ENCODE peak calls at places on chromosomes 1 and 21, in seven cellular contexts. J is CD4-positive, CD25-positive, alpha-beta regulatory T cell; M is AG09319; V is NCI-H2029; O is omental fat pad; B is Right ventricle myocardium superior; T is ovary. L is an unnamed sample.

GRCh38 chr21:42518216-42518615 is 4.6 kb downstream of the SLC37A1 start:
- DNase-seq in B (no peak), O (no peak), V (no peak), T (no peak), J (no peak), M (no peak), L (no peak)

GRCh38 chr1:15272009-15272781 is 25.2 kb downstream of the FHAD1 start:
- DNase-seq in B (peak; percentile 57), M (peak; percentile 30), T (peak; percentile 58), V (peak; percentile 60), J (peak; percentile 16), O (no peak), L (peak; percentile 65)

GRCh38 chr1:203557958-203558760 is 64.2 kb downstream of the OPTC start:
- DNase-seq in J (no peak), M (peak; percentile 89), B (peak; percentile 63), V (no peak), O (no peak), T (peak; percentile 36), L (no peak)

GRCh38 chr1:68542586-68542985 is 45.7 kb upstream of the DEPDC1 start:
- DNase-seq in B (no peak), O (no peak), J (no peak), T (no peak), V (no peak), M (no peak), L (no peak)

GRCh38 chr1:107474877-107475612 is 334.2 kb downstream of the NTNG1 start:
- DNase-seq in J (no peak), O (no peak), V (no peak), B (no peak), M (no peak), T (no peak), L (no peak)

GRCh38 chr1:23772854-23773242 is 5.4 kb upstream of the PITHD1 start:
- DNase-seq in T (no peak), M (no peak), B (no peak), O (no peak), J (no peak), V (no peak), L (no peak)

GRCh38 chr21:29313662-29314408 is 15.1 kb downstream of the BACH1 start:
- DNase-seq in V (no peak), J (no peak), T (no peak), O (no peak), M (no peak), B (no peak), L (no peak)

GRCh38 chr1:207084701-207085180 is 3.9 kb upstream of the C4BPB start:
- DNase-seq in M (peak; percentile 7), O (no peak), T (no peak), V (peak; percentile 31), B (no peak), J (peak; percentile 75), L (peak; percentile 34)

GRCh38 chr1:42259739-42260064 is 75.3 kb downstream of the FOXJ3 start:
- DNase-seq in M (no peak), J (no peak), V (no peak), B (no peak), T (no peak), O (no peak), L (no peak)

GRCh38 chr1:110084226-110085078 is 14.0 kb upstream of the ALX3 start:
- DNase-seq in J (peak; percentile 58), O (no peak), B (peak; percentile 69), M (peak; percentile 12), T (peak; percentile 81), V (no peak), L (no peak)

GRCh38 chr21:41164981-41165650 is 2.8 kb upstream of the BACE2 start:
- DNase-seq in J (no peak), O (no peak), V (peak; percentile 83), B (no peak), T (no peak), M (no peak), L (no peak)

GRCh38 chr1:84101204-84101603 is 42.9 kb upstream of the PRKACB start:
- DNase-seq in B (no peak), T (no peak), M (no peak), V (no peak), O (no peak), J (no peak), L (no peak)

GRCh38 chr1:30719406-30720270 is 3.7 kb downstream of the MATN1 start:
- DNase-seq in B (no peak), T (peak; percentile 53), M (no peak), V (no peak), J (no peak), O (no peak), L (no peak)

GRCh38 chr1:65319141-65319540 is 9.8 kb downstream of the DNAJC6 start:
- DNase-seq in M (no peak), O (no peak), T (no peak), J (no peak), B (no peak), V (no peak), L (no peak)

GRCh38 chr1:47941609-47942237 is 55.5 kb downstream of the TRABD2B start:
- DNase-seq in J (no peak), V (peak; percentile 62), T (no peak), O (no peak), M (no peak), B (no peak), L (peak; percentile 34)

GRCh38 chr1:199135901-199136300 is 497.1 kb downstream of the PTPRC start:
- DNase-seq in J (no peak), O (no peak), V (no peak), T (no peak), M (no peak), B (no peak), L (no peak)

GRCh38 chr1:23478896-23479790 is 4.8 kb downstream of the ASAP3 start:
- DNase-seq in B (peak; percentile 91), V (peak; percentile 72), J (no peak), T (peak; percentile 66), O (peak; percentile 57), M (peak; percentile 75), L (peak; percentile 73)

GRCh38 chr1:5611855-5612254 is 380.4 kb downstream of the NPHP4 start:
- DNase-seq in O (no peak), M (no peak), T (no peak), V (no peak), J (no peak), B (no peak), L (no peak)

GRCh38 chr1:228372183-228373003 is 34.2 kb downstream of the TRIM11 start:
- DNase-seq in B (peak; percentile 62), V (no peak), M (no peak), J (no peak), T (peak; percentile 56), O (no peak), L (no peak)

GRCh38 chr1:64514197-64514765 is 44.4 kb downstream of the CACHD1 start:
- DNase-seq in B (no peak), V (no peak), T (no peak), O (no peak), J (no peak), M (no peak), L (no peak)

GRCh38 chr1:195345149-195345548 is 1263.1 kb downstream of the KCNT2 start:
- DNase-seq in V (no peak), J (no peak), O (no peak), T (no peak), M (no peak), B (no peak), L (no peak)

GRCh38 chr1:85137660-85138059 is 63.2 kb downstream of the SYDE2 start:
- DNase-seq in T (peak; percentile 19), V (peak; percentile 95), M (no peak), O (no peak), B (peak; percentile 82), J (no peak), L (peak; percentile 31)

GRCh38 chr1:165490175-165490574 is 45.2 kb upstream of the RXRG start:
- DNase-seq in O (no peak), V (no peak), B (peak; percentile 84), T (peak; percentile 43), J (no peak), M (no peak), L (no peak)

GRCh38 chr1:18511469-18511997 is 30.8 kb downstream of the KLHDC7A start:
- DNase-seq in V (peak; percentile 54), M (no peak), J (no peak), T (no peak), B (no peak), O (no peak), L (no peak)

GRCh38 chr1:67041836-67042503 is 12.0 kb downstream of the SLC35D1 start:
- DNase-seq in J (no peak), T (no peak), V (no peak), B (no peak), O (no peak), M (no peak), L (no peak)

GRCh38 chr1:244680667-244681066 is 27.7 kb downstream of the DESI2 start:
- DNase-seq in M (no peak), V (no peak), T (no peak), J (no peak), O (no peak), B (no peak), L (no peak)

GRCh38 chr1:107806902-107807301 is 158.1 kb downstream of the VAV3 start:
- DNase-seq in J (no peak), T (no peak), M (no peak), B (no peak), O (no peak), V (no peak), L (no peak)

GRCh38 chr1:117512728-117513321 is 93.0 kb upstream of the TENT5C start:
- DNase-seq in V (no peak), J (peak; percentile 48), O (no peak), M (no peak), T (no peak), B (no peak), L (no peak)

L was measured in HuH-7.5.